ENCODE peak calls at places on chromosomes 12 and 14, in five cellular contexts. I is esophagus squamous epithelium, W is endothelial cell of umbilical vein, S is esophagus muscularis mucosa, K is IMR-90. M is an unnamed sample.
A peak's percentile ranks its signal among the peaks of the same experiment; 100 is the strongest.

GRCh38 chr12:26345471-26346003 is 150.2 kb downstream of the SSPN start:
- DNase-seq in I (no peak), W (no peak), S (no peak), K (peak; percentile 35), M (no peak)

GRCh38 chr12:56487448-56488040 is 417 bp downstream of the GLS2 start:
- DNase-seq in I (no peak), W (peak; percentile 6), S (no peak), K (no peak), M (peak; percentile 17)

GRCh38 chr12:66638666-66639065 is 40.2 kb downstream of the GRIP1 start:
- DNase-seq in I (no peak), W (no peak), S (no peak), K (no peak), M (no peak)

GRCh38 chr14:50594577-50595316 is 34.8 kb downstream of the ATL1 start:
- DNase-seq in I (no peak), W (no peak), S (no peak), K (no peak), M (no peak)

GRCh38 chr12:93229494-93230310 is 148.0 kb upstream of the NUDT4 start:
- DNase-seq in I (no peak), W (peak; percentile 72), S (no peak), K (peak; percentile 96), M (no peak)

GRCh38 chr14:35898217-35898775 is 72.2 kb downstream of the BRMS1L start:
- DNase-seq in I (no peak), W (no peak), S (no peak), K (no peak), M (no peak)

GRCh38 chr12:100951756-100952155 is 157.2 kb downstream of the ANO4 start:
- DNase-seq in I (no peak), W (no peak), S (no peak), K (no peak), M (no peak)

GRCh38 chr12:737117-737739 is 15.2 kb upstream of the WNK1 start:
- DNase-seq in I (no peak), W (peak; percentile 44), S (no peak), K (no peak), M (no peak)

GRCh38 chr14:50064993-50065392 is 51.4 kb downstream of the VCPKMT start:
- DNase-seq in I (no peak), W (no peak), S (no peak), K (no peak), M (no peak)

DNA sequence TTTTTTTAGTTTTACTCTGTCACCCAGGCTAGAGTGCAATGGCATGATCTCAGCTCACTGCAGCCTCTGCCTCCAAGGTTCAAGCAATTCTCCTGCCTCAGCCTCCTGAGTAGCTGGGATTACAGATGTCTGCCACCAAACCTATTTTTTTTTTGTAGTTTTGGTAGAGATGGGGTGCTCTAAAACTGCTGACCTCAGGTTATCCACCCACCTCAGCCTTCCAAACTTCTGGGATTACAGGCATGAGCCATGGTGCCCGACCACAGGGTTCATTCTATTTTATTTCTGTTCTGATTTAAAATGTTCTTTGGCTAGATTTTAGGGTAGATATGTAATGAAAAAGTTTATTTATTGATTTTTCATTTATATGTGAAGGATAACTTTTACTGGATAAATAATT is 1062.8 kb upstream of the NOVA1 start:
- DNase-seq in I (no peak), W (no peak), S (no peak), K (no peak), M (no peak)
- H3K4me3 ChIP-seq in I (no peak overlapping the region), W (no peak overlapping the region), S (no peak overlapping the region), K (no peak overlapping the region), M (no peak overlapping the region)

GRCh38 chr14:23565626-23566025 is 2.0 kb downstream of the AP1G2 start:
- DNase-seq in I (no peak), W (no peak), S (no peak), K (no peak), M (no peak)

GRCh38 chr14:23567186-23568020 is at the start of gene AP1G2:
- DNase-seq in I (peak; percentile 43), W (peak; percentile 49), S (peak; percentile 95), K (peak; percentile 28), M (peak; percentile 85)

GRCh38 chr14:23566782-23567185 is 807 bp downstream of the AP1G2 start:
- DNase-seq in I (no peak), W (no peak), S (no peak), K (no peak), M (peak; percentile 66)

GRCh38 chr14:23564876-23565275 is 2.7 kb downstream of the AP1G2 start:
- DNase-seq in I (no peak), W (no peak), S (no peak), K (no peak), M (no peak)

DNA sequence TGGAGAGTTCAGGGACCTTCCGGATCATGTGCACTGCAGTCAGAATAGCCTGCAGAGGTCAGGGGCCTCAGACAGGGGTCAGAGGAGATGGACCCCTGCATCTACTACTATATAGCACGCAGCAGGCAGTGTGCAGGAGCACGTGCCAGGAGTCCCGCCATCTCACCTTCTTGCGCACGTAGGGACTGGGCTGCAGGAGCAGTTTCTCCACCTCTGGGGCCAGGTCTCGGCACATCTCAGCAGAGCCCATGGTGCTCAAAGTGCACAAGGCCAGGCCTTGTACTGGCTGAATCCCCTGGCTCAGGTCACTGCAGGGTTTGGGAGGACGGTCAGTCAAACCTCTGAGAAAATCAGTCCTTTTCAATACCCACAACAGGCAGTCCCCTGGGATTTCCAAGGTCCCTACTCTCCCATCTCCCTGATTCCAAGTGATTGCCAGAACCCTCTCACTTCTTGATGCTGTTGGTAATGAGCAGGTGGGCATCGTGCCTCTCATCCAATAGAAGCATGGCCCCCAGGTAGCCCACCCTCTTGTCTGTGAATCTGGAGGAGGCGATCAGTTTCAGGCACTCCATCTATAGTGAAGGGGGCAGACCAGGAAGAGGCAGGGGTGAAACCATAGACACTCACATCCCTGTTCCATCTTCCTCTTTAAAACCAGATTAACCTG is 1.3 kb downstream of the AP1G2 start:
- DNase-seq in I (no peak), W (no peak), S (no peak), K (no peak), M (no peak)
- TF ChIP-seq POLR2A in I (no peak), W (no peak), S (no peak), K (no peak), M (no peak)

GRCh38 chr14:53962954-53963490 is 6.4 kb upstream of the BMP4 start:
- DNase-seq in I (no peak), W (no peak), S (no peak), K (no peak), M (no peak)

GRCh38 chr14:53968756-53969155 is 12.1 kb upstream of the BMP4 start:
- DNase-seq in I (no peak), W (no peak), S (no peak), K (no peak), M (no peak)

GRCh38 chr14:53963491-53964227 is 7.0 kb upstream of the BMP4 start:
- DNase-seq in I (no peak), W (peak; percentile 44), S (no peak), K (no peak), M (peak; percentile 65)

GRCh38 chr14:53967606-53968005 is 11.0 kb upstream of the BMP4 start:
- DNase-seq in I (no peak), W (no peak), S (no peak), K (no peak), M (no peak)

DNA sequence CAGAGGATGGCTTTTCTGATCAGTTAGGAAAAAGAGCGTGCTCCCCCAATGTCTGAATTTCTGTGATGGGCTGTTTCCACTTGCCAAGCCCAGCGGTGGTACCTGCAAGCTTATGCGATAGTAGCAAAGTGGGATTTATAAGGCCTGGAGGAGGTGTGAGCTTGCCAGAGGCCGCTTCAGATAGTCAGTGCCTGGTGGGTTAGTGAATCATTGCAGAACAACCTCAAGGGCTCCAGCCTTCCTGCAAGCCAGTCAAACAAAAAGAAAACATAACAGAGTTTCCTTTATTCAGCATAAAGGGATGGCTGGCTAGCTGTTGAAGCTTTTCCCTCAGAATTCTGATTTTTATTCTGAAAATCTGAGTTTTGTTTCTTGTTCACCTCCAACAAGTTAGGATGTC is 7.6 kb upstream of the BMP4 start:
- DNase-seq in I (no peak), W (peak; percentile 53), S (no peak), K (peak; percentile 47), M (no peak)
- H3K4me3 ChIP-seq in I (no peak overlapping the region), W (no peak overlapping the region), S (no peak overlapping the region), K (no peak overlapping the region), M (no peak overlapping the region)

GRCh38 chr12:52232233-52232915 is 669 bp upstream of the KRT7 start:
- DNase-seq in I (no peak), W (peak; percentile 10), S (no peak), K (no peak), M (no peak)

GRCh38 chr12:52231305-52232232 is 1.5 kb upstream of the KRT7 start:
- DNase-seq in I (no peak), W (no peak), S (no peak), K (no peak), M (no peak)

GRCh38 chr12:52233462-52234141 is 559 bp downstream of the KRT7 start:
- DNase-seq in I (no peak), W (no peak), S (no peak), K (no peak), M (no peak)

GRCh38 chr12:52234226-52234810 is 1.3 kb downstream of the KRT7 start:
- DNase-seq in I (no peak), W (no peak), S (no peak), K (no peak), M (no peak)

DNA sequence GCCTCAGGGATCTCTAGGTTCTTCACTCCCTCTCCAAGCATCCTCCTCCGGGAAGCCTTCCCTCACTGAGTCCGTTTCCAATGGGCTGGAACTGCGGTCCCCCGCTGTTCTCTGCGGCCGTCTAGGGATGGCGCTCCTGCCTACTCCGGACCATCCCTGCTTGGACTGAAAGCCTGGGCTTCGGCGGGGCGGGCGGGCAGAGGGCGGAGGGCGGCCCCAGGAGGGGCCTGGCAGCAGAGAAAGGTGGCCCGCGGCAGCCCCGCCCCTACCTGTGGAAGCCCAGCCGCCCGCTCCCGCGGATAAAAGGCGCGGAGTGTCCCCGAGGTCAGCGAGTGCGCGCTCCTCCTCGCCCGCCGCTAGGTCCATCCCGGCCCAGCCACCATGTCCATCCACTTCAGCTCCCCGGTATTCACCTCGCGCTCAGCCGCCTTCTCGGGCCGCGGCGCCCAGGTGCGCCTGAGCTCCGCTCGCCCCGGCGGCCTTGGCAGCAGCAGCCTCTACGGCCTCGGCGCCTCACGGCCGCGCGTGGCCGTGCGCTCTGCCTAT is at the start of gene KRT7:
- DNase-seq in I (no peak), W (peak; percentile 11), S (no peak), K (no peak), M (no peak)
- TF ChIP-seq POLR2A in I (no peak), W (peak; percentile 83), S (no peak), K (no peak), M (peak; percentile 77)

DNA sequence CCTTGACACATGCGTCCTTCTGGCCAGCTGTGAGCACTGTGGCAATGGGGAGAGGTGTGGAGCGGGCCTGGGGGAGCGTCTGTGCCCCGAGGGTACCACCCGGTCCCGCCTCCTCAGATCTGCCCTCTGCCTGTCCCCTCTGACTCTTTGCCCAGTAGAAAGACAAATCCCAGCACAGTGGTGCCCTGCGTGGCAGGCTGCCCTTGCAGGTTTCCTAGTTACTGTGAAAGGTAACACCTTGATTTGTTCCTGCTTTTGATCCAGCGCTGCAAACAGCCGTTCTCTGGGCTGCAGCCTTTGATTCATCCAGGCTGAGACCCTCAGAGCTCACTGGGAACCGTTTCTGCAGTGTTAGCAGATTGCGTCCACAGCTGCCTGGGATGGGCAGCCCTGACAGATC is 16.4 kb downstream of the FBRSL1 start:
- DNase-seq in I (no peak), W (no peak), S (no peak), K (no peak), M (no peak)
- H3K4me3 ChIP-seq in I (no peak overlapping the region), W (no peak overlapping the region), S (peak overlapping the region; percentile 30), K (no peak overlapping the region), M (no peak overlapping the region)

DNA sequence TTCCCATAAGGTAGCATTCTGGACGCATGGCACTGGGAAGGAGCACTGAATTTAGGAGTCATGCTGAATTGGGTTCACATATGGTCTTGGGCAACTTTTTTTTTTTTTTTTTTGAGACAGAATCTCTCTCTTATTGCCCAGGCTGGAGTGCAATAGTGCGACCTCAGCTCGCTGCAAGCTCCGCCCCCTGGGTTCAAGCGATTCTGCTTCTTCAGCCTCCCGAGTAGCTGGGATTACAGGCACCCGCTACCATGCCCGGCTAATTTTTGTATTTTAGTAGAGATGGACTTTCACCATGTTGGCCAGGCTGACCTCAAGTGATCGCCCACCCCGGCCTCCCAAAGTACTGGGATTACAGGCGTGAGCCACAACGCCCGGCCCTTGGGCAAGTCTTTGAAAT is 13.3 kb downstream of the DIP2B start:
- DNase-seq in I (no peak), W (no peak), S (no peak), K (no peak), M (no peak)
- TF ChIP-seq POLR2A in I (no peak), W (no peak), S (no peak), K (no peak), M (no peak)